ENCODE peak calls at places on chromosomes 1 and 21, in nine cellular contexts. M, D, T, S, O, K, C, J and H are unnamed samples.

GRCh38 chr1:9890224-9890731 is 19.8 kb downstream of the CTNNBIP1 start:
- DNase-seq in M (no peak), D (no peak), T (peak), S (no peak), O (peak), K (peak), C (no peak), J (no peak), H (peak)

GRCh38 chr1:182784556-182785171 is 4.9 kb upstream of the NPL start:
- DNase-seq in M (peak), D (peak), T (peak), S (peak), O (peak), K (peak), C (no peak), J (peak), H (peak)

GRCh38 chr1:229582011-229582694 is 23.6 kb upstream of the ABCB10 start:
- DNase-seq in M (peak), D (no peak), T (no peak), S (no peak), O (peak), K (peak), C (peak), J (no peak), H (peak)

GRCh38 chr1:205925730-205926129 is 17.5 kb downstream of the SLC26A9 start:
- DNase-seq in M (no peak), D (no peak), T (no peak), S (no peak), O (peak), K (peak), C (peak), J (no peak), H (peak)

GRCh38 chr1:43225168-43225567 is 44.6 kb upstream of the TMEM125 start:
- DNase-seq in M (no peak), D (no peak), T (no peak), S (no peak), O (peak), K (peak), C (no peak), J (no peak), H (peak)

GRCh38 chr1:19772053-19772452 is 27.7 kb downstream of the TMCO4 start:
- DNase-seq in M (no peak), D (no peak), T (peak), S (no peak), O (no peak), K (no peak), C (no peak), J (no peak), H (no peak)

GRCh38 chr1:40982721-40983120 is 3.2 kb downstream of the CTPS1 start:
- DNase-seq in M (no peak), D (no peak), T (no peak), S (no peak), O (no peak), K (no peak), C (no peak), J (no peak), H (no peak)

GRCh38 chr1:93631626-93632365 is 49.8 kb downstream of the BCAR3 start:
- DNase-seq in M (no peak), D (no peak), T (no peak), S (no peak), O (no peak), K (no peak), C (no peak), J (no peak), H (no peak)

GRCh38 chr1:230792691-230793462 is 45.7 kb downstream of the CAPN9 start:
- DNase-seq in M (no peak), D (no peak), T (no peak), S (no peak), O (peak), K (peak), C (no peak), J (no peak), H (no peak)

GRCh38 chr21:33198346-33199135 is 31.2 kb upstream of the IFNAR2 start:
- DNase-seq in M (no peak), D (no peak), T (peak), S (no peak), O (no peak), K (peak), C (peak), J (no peak), H (no peak)

GRCh38 chr1:47708658-47709301 is 270.9 kb downstream of the FOXD2 start:
- DNase-seq in M (peak), D (no peak), T (no peak), S (no peak), O (no peak), K (no peak), C (peak), J (no peak), H (no peak)

GRCh38 chr1:15128520-15129313 is 24.8 kb upstream of the TMEM51 start:
- DNase-seq in M (no peak), D (peak), T (peak), S (peak), O (peak), K (peak), C (peak), J (peak), H (peak)

GRCh38 chr1:11847667-11848445 is at the start of gene NPPA:
- DNase-seq in M (peak), D (no peak), T (peak), S (no peak), O (no peak), K (peak), C (no peak), J (no peak), H (no peak)